ENCODE peak calls at places on chromosome 18, in five cellular contexts. One of them, this sample, is unnamed.

GRCh38 chr18:59005266-59005665 is 134.4 kb upstream of the SEC11C start:
- DNase-seq in coronary artery: peak
- DNase-seq in Calu3: peak
- DNase-seq in AG09319: no peak
- DNase-seq in AG04450: no peak
- DNase-seq in this sample: no peak

GRCh38 chr18:80196528-80197320 is 50.6 kb downstream of the PARD6G start:
- DNase-seq in AG09319: no peak
- DNase-seq in coronary artery: no peak
- DNase-seq in Calu3: no peak
- DNase-seq in AG04450: no peak
- DNase-seq in this sample: no peak

GRCh38 chr18:40056085-40056484 is 1898.9 kb upstream of the PIK3C3 start:
- DNase-seq in AG04450: no peak
- DNase-seq in AG09319: no peak
- DNase-seq in Calu3: no peak
- DNase-seq in coronary artery: no peak
- DNase-seq in this sample: no peak

GRCh38 chr18:4134691-4135090 is 320.4 kb downstream of the DLGAP1 start:
- DNase-seq in AG09319: no peak
- DNase-seq in coronary artery: no peak
- DNase-seq in AG04450: no peak
- DNase-seq in Calu3: no peak
- DNase-seq in this sample: no peak

GRCh38 chr18:28039078-28039477 is 137.9 kb downstream of the CDH2 start:
- DNase-seq in AG09319: no peak
- DNase-seq in Calu3: no peak
- DNase-seq in AG04450: no peak
- DNase-seq in coronary artery: no peak
- DNase-seq in this sample: no peak

GRCh38 chr18:2846638-2847340 is at the start of gene EMILIN2:
- DNase-seq in Calu3: peak
- DNase-seq in coronary artery: peak
- DNase-seq in AG09319: no peak
- DNase-seq in AG04450: no peak
- DNase-seq in this sample: no peak

GRCh38 chr18:28855524-28855923 is 678.6 kb upstream of the CDH2 start:
- DNase-seq in Calu3: no peak
- DNase-seq in coronary artery: no peak
- DNase-seq in AG09319: peak
- DNase-seq in AG04450: no peak
- DNase-seq in this sample: no peak

GRCh38 chr18:3839481-3840075 is 389.6 kb downstream of the TGIF1 start:
- DNase-seq in AG04450: no peak
- DNase-seq in AG09319: no peak
- DNase-seq in Calu3: no peak
- DNase-seq in coronary artery: no peak
- DNase-seq in this sample: no peak

GRCh38 chr18:28086530-28087172 is 90.3 kb downstream of the CDH2 start:
- DNase-seq in AG09319: no peak
- DNase-seq in Calu3: no peak
- DNase-seq in coronary artery: no peak
- DNase-seq in AG04450: no peak
- DNase-seq in this sample: no peak

GRCh38 chr18:21979171-21979560 is 190.2 kb upstream of the GATA6 start:
- DNase-seq in coronary artery: no peak
- DNase-seq in AG04450: no peak
- DNase-seq in AG09319: no peak
- DNase-seq in Calu3: no peak
- DNase-seq in this sample: no peak

GRCh38 chr18:29383311-29384273 is 1206.7 kb upstream of the CDH2 start:
- DNase-seq in AG09319: no peak
- DNase-seq in Calu3: no peak
- DNase-seq in AG04450: no peak
- DNase-seq in coronary artery: no peak
- DNase-seq in this sample: no peak

GRCh38 chr18:79866889-79867574 is 69.3 kb downstream of the KCNG2 start:
- DNase-seq in Calu3: no peak
- DNase-seq in coronary artery: no peak
- DNase-seq in AG04450: no peak
- DNase-seq in AG09319: no peak
- DNase-seq in this sample: no peak

GRCh38 chr18:79599503-79599931 is 80.1 kb upstream of the CTDP1 start:
- DNase-seq in Calu3: no peak
- DNase-seq in AG09319: no peak
- DNase-seq in coronary artery: peak
- DNase-seq in AG04450: no peak
- DNase-seq in this sample: no peak

GRCh38 chr18:9926223-9926894 is 12.5 kb downstream of the VAPA start:
- DNase-seq in Calu3: no peak
- DNase-seq in AG04450: no peak
- DNase-seq in coronary artery: no peak
- DNase-seq in AG09319: no peak
- DNase-seq in this sample: no peak

DNA sequence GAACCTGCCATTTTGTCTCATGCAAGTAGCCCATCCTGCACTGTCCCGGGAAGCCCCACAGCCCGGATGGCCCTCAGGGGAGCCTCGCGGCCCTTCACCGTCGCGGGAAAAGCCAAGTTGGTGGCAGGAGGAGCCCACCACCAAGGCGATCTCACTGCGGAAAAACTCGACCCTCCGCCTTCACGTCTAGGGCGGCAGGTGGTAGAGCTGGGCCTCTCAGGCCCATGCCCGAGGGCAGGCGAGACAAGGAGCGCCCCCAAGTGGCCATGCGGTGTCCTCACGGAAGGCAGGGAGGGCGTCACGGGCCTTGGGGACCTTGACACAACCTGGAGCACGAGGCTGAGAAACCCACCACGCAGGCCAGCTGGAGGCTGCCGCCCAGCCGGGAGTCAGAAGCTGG is 34.8 kb upstream of the SKA1 start:
- DNase-seq in AG04450: no peak
- DNase-seq in coronary artery: no peak
- DNase-seq in Calu3: no peak
- DNase-seq in AG09319: no peak
- DNase-seq in this sample: no peak
- TF ChIP-seq CTCF in AG04450: no peak
- TF ChIP-seq CTCF in coronary artery: no peak
- TF ChIP-seq CTCF in Calu3: no peak
- TF ChIP-seq CTCF in AG09319: no peak
- TF ChIP-seq CTCF in this sample: no peak

DNA sequence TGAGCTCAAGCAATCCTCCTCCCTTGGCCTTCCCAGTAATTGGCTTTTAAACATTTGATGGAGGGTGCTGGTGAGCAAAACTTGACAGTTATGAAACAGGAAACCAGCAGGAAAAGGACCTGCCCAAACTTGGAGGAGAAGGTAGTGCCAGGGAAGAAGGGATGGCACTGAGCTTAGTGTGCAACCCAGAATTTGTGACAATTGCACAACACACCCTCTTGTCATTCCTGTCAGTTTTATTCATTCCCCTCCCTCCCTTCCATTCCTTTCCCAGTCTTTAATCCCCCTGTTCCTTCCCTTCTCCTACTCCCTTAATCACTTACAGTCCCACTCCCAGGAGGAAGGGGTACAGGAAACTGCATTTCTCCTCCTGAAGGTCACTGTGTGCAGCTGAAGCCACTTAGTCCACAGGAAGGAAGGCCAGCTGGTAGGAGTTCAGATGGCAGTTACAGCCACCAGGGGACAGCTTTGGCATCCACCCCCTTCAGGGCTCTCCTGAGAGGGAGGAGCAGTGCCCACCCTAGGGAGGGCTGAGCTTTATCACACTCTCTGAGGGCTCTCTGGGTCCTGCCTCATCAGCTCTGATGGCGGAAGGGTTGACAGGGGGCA is 24.0 kb upstream of the SIGLEC15 start:
- DNase-seq in Calu3: no peak
- DNase-seq in AG04450: no peak
- DNase-seq in AG09319: no peak
- DNase-seq in coronary artery: no peak
- DNase-seq in this sample: no peak
- TF ChIP-seq CTCF in Calu3: no peak
- TF ChIP-seq CTCF in AG04450: no peak
- TF ChIP-seq CTCF in AG09319: no peak
- TF ChIP-seq CTCF in coronary artery: no peak
- TF ChIP-seq CTCF in this sample: no peak

DNA sequence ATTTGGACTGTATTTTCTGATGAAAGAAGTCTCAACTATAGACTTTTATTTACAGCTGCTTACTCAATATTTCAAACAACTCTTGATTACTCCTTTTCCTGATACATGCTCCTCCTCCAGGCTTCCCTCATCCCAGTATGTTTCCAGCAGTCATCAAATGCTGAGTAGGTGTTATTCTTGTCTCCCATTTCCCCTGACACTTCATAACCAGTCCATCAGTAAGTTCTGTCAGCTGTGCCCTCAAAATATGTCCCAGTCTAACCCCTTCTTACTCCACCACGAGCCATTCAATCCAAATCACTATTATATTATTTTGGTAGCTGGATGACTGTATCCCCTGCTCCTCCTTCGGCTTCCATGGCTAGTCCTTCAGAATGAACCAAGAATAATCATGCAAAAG is 189.1 kb upstream of the DTNA start:
- DNase-seq in coronary artery: no peak
- DNase-seq in Calu3: no peak
- DNase-seq in AG04450: no peak
- DNase-seq in AG09319: no peak
- DNase-seq in this sample: no peak
- TF ChIP-seq CTCF in coronary artery: no peak
- TF ChIP-seq CTCF in Calu3: no peak
- TF ChIP-seq CTCF in AG04450: no peak
- TF ChIP-seq CTCF in AG09319: no peak
- TF ChIP-seq CTCF in this sample: no peak

GRCh38 chr18:8818982-8819381 is 113.6 kb downstream of the MTCL1 start:
- DNase-seq in AG04450: no peak
- DNase-seq in Calu3: no peak
- DNase-seq in coronary artery: no peak
- DNase-seq in AG09319: no peak
- DNase-seq in this sample: no peak
- TF ChIP-seq CTCF in AG04450: no peak
- TF ChIP-seq CTCF in Calu3: no peak
- TF ChIP-seq CTCF in coronary artery: no peak
- TF ChIP-seq CTCF in AG09319: no peak
- TF ChIP-seq CTCF in this sample: no peak

DNA sequence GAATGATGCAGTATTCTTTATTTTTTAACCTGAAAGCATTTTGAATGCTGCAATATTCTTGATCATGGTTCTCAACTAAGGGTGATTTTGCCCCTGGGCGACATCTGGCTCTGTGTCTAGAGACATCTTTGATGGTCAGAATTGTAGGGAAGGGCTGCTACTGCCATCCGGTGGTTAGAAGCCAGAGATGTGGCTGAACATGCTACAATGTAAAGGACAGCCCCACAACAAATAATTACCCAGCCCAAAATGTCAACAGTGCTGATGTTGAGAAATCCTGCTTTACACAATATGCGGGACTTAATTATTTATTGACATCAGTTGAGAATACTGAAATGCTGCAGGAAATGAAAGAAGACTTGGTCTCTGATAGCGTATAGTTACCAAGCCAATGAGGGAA is 37.5 kb upstream of the SERPINB2 start:
- DNase-seq in coronary artery: no peak
- DNase-seq in Calu3: peak
- DNase-seq in AG04450: no peak
- DNase-seq in AG09319: no peak
- DNase-seq in this sample: no peak
- TF ChIP-seq CTCF in coronary artery: no peak
- TF ChIP-seq CTCF in Calu3: peak
- TF ChIP-seq CTCF in AG04450: peak
- TF ChIP-seq CTCF in AG09319: peak
- TF ChIP-seq CTCF in this sample: peak

GRCh38 chr18:34595673-34596072 is 114.4 kb upstream of the DTNA start:
- DNase-seq in AG09319: no peak
- DNase-seq in Calu3: peak
- DNase-seq in AG04450: peak
- DNase-seq in coronary artery: no peak
- DNase-seq in this sample: no peak
- TF ChIP-seq CTCF in AG09319: peak
- TF ChIP-seq CTCF in Calu3: peak
- TF ChIP-seq CTCF in AG04450: peak
- TF ChIP-seq CTCF in coronary artery: no peak
- TF ChIP-seq CTCF in this sample: peak

GRCh38 chr18:23503038-23503966 is at the start of gene RMC1:
- DNase-seq in Calu3: peak
- DNase-seq in coronary artery: peak
- DNase-seq in AG04450: peak
- DNase-seq in AG09319: peak
- DNase-seq in this sample: peak
- TF ChIP-seq CTCF in Calu3: no peak
- TF ChIP-seq CTCF in coronary artery: no peak
- TF ChIP-seq CTCF in AG04450: no peak
- TF ChIP-seq CTCF in AG09319: no peak
- TF ChIP-seq CTCF in this sample: no peak

DNA sequence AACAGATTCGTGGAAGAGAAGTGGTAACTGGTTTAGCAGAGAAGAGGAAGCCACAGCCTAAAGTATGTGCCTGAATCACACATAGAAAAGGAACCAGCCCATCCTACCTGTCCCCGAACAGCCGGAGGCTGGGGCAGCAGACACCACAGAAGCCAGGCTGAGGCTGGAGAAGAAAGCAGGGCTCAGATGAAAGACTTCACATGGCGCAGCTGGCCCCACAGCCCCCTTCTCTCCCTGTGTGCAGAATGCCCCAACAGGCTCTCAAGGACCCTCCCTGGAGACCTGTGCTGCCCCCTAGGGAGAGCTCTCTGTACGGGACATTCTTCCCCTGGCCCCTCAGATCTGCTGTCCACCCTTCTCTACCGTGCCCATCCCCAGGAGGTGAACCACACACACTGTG is 83.5 kb upstream of the RAB12 start:
- DNase-seq in coronary artery: no peak
- DNase-seq in AG04450: no peak
- DNase-seq in AG09319: no peak
- DNase-seq in Calu3: no peak
- DNase-seq in this sample: no peak
- TF ChIP-seq CTCF in coronary artery: no peak
- TF ChIP-seq CTCF in AG04450: peak
- TF ChIP-seq CTCF in AG09319: no peak
- TF ChIP-seq CTCF in Calu3: peak
- TF ChIP-seq CTCF in this sample: peak

This sample was measured in AG09309.